ENCODE peak calls at places on chromosomes 4 and X, in five cellular contexts. One of them, this sample, is unnamed.
A peak's percentile ranks its signal among the peaks of the same experiment; 100 is the strongest.

GRCh38 chr4:85672116-85672515 is 197.2 kb downstream of the ARHGAP24 start:
- DNase-seq in left lung: no peak
- DNase-seq in choroid plexus epithelial cell: no peak
- DNase-seq in GM13977: no peak
- DNase-seq in pancreas: no peak
- DNase-seq in this sample: no peak

GRCh38 chr4:24768006-24768405 is 27.4 kb upstream of the SOD3 start:
- DNase-seq in choroid plexus epithelial cell: no peak
- DNase-seq in left lung: no peak
- DNase-seq in GM13977: no peak
- DNase-seq in pancreas: no peak
- DNase-seq in this sample: no peak

GRCh38 chrX:103754401-103754800 is 22.2 kb upstream of the PLP1 start:
- DNase-seq in GM13977: no peak
- DNase-seq in choroid plexus epithelial cell: no peak
- DNase-seq in pancreas: no peak
- DNase-seq in left lung: no peak
- DNase-seq in this sample: no peak

GRCh38 chrX:119482497-119483480 is 14.5 kb downstream of the SLC25A5 start:
- DNase-seq in left lung: peak; percentile 71
- DNase-seq in GM13977: peak; percentile 71
- DNase-seq in choroid plexus epithelial cell: peak; percentile 56
- DNase-seq in pancreas: peak; percentile 74
- DNase-seq in this sample: peak; percentile 43

GRCh38 chr4:132417220-132417619 is 731.9 kb upstream of the PCDH10 start:
- DNase-seq in GM13977: no peak
- DNase-seq in left lung: no peak
- DNase-seq in pancreas: no peak
- DNase-seq in choroid plexus epithelial cell: no peak
- DNase-seq in this sample: no peak

GRCh38 chrX:40278340-40279090 is 180.8 kb upstream of the BCOR start:
- DNase-seq in left lung: no peak
- DNase-seq in pancreas: no peak
- DNase-seq in choroid plexus epithelial cell: peak; percentile 28
- DNase-seq in GM13977: no peak
- DNase-seq in this sample: no peak

GRCh38 chrX:112083624-112084326 is 1.2 kb upstream of the TRPC5 start:
- DNase-seq in GM13977: no peak
- DNase-seq in choroid plexus epithelial cell: no peak
- DNase-seq in left lung: no peak
- DNase-seq in pancreas: no peak
- DNase-seq in this sample: no peak

GRCh38 chr4:10965196-10965595 is 280.6 kb upstream of the CLNK start:
- DNase-seq in pancreas: no peak
- DNase-seq in left lung: no peak
- DNase-seq in GM13977: no peak
- DNase-seq in choroid plexus epithelial cell: peak; percentile 4
- DNase-seq in this sample: no peak

GRCh38 chr4:7638984-7639789 is 204.5 kb upstream of the PSAPL1 start:
- DNase-seq in pancreas: no peak
- DNase-seq in choroid plexus epithelial cell: no peak
- DNase-seq in left lung: peak; percentile 62
- DNase-seq in GM13977: no peak
- DNase-seq in this sample: no peak

GRCh38 chrX:134419784-134420183 is 40.2 kb upstream of the HPRT1 start:
- DNase-seq in left lung: no peak
- DNase-seq in GM13977: no peak
- DNase-seq in pancreas: no peak
- DNase-seq in choroid plexus epithelial cell: no peak
- DNase-seq in this sample: no peak

GRCh38 chr4:3406431-3406830 is 35.3 kb upstream of the HGFAC start:
- DNase-seq in choroid plexus epithelial cell: no peak
- DNase-seq in pancreas: no peak
- DNase-seq in left lung: no peak
- DNase-seq in GM13977: no peak
- DNase-seq in this sample: no peak

GRCh38 chr4:140925417-140925816 is 169.2 kb upstream of the TBC1D9 start:
- DNase-seq in pancreas: no peak
- DNase-seq in GM13977: no peak
- DNase-seq in left lung: no peak
- DNase-seq in choroid plexus epithelial cell: no peak
- DNase-seq in this sample: no peak

GRCh38 chr4:110636231-110636676 is 13.4 kb upstream of the PITX2 start:
- DNase-seq in pancreas: no peak
- DNase-seq in choroid plexus epithelial cell: no peak
- DNase-seq in GM13977: peak; percentile 29
- DNase-seq in left lung: no peak
- DNase-seq in this sample: no peak

GRCh38 chrX:39907964-39908616 is 189.7 kb downstream of the BCOR start:
- DNase-seq in choroid plexus epithelial cell: peak; percentile 82
- DNase-seq in pancreas: peak; percentile 49
- DNase-seq in GM13977: peak; percentile 47
- DNase-seq in left lung: peak; percentile 70
- DNase-seq in this sample: peak; percentile 72

GRCh38 chrX:148784859-148785655 is 284.6 kb downstream of the AFF2 start:
- DNase-seq in choroid plexus epithelial cell: peak; percentile 1
- DNase-seq in GM13977: no peak
- DNase-seq in pancreas: no peak
- DNase-seq in left lung: no peak
- DNase-seq in this sample: no peak

GRCh38 chr4:7086384-7086783 is 18.5 kb upstream of the GRPEL1 start:
- DNase-seq in pancreas: no peak
- DNase-seq in choroid plexus epithelial cell: no peak
- DNase-seq in left lung: no peak
- DNase-seq in GM13977: no peak
- DNase-seq in this sample: no peak

GRCh38 chr4:117996891-117997290 is 37.4 kb upstream of the NDST3 start:
- DNase-seq in pancreas: no peak
- DNase-seq in left lung: no peak
- DNase-seq in GM13977: no peak
- DNase-seq in choroid plexus epithelial cell: no peak
- DNase-seq in this sample: no peak

GRCh38 chrX:46922601-46923000 is 10.4 kb downstream of the JADE3 start:
- DNase-seq in choroid plexus epithelial cell: no peak
- DNase-seq in GM13977: no peak
- DNase-seq in left lung: no peak
- DNase-seq in pancreas: no peak
- DNase-seq in this sample: no peak

GRCh38 chr4:48705609-48706008 is 74.5 kb downstream of the FRYL start:
- DNase-seq in GM13977: no peak
- DNase-seq in pancreas: no peak
- DNase-seq in left lung: no peak
- DNase-seq in choroid plexus epithelial cell: no peak
- DNase-seq in this sample: no peak

GRCh38 chr4:156109943-156110925 is 156.6 kb upstream of the CTSO start:
- DNase-seq in GM13977: no peak
- DNase-seq in choroid plexus epithelial cell: peak; percentile 70
- DNase-seq in pancreas: no peak
- DNase-seq in left lung: no peak
- DNase-seq in this sample: no peak

GRCh38 chr4:180116840-180117239 is 2126.4 kb upstream of the TENM3 start:
- DNase-seq in pancreas: no peak
- DNase-seq in left lung: no peak
- DNase-seq in GM13977: no peak
- DNase-seq in choroid plexus epithelial cell: no peak
- DNase-seq in this sample: no peak

GRCh38 chrX:13022926-13023325 is 21.5 kb downstream of the FAM9C start:
- DNase-seq in pancreas: no peak
- DNase-seq in choroid plexus epithelial cell: peak; percentile 23
- DNase-seq in GM13977: peak; percentile 50
- DNase-seq in left lung: no peak
- DNase-seq in this sample: no peak

GRCh38 chr4:158822348-158822747 is 53.5 kb downstream of the FNIP2 start:
- DNase-seq in pancreas: no peak
- DNase-seq in left lung: no peak
- DNase-seq in GM13977: no peak
- DNase-seq in choroid plexus epithelial cell: no peak
- DNase-seq in this sample: no peak

GRCh38 chr4:169397762-169398161 is 127.0 kb upstream of the SH3RF1 start:
- DNase-seq in GM13977: no peak
- DNase-seq in left lung: no peak
- DNase-seq in choroid plexus epithelial cell: peak; percentile 74
- DNase-seq in pancreas: no peak
- DNase-seq in this sample: no peak

GRCh38 chr4:169225058-169225751 is 45.6 kb downstream of the SH3RF1 start:
- DNase-seq in GM13977: no peak
- DNase-seq in left lung: no peak
- DNase-seq in pancreas: no peak
- DNase-seq in choroid plexus epithelial cell: peak; percentile 96
- DNase-seq in this sample: no peak

GRCh38 chr4:17810260-17811077 is at the start of the genes DCAF16 and NCAPG:
- DNase-seq in pancreas: peak; percentile 100
- DNase-seq in GM13977: peak; percentile 94
- DNase-seq in left lung: peak; percentile 100
- DNase-seq in choroid plexus epithelial cell: peak; percentile 100
- DNase-seq in this sample: peak; percentile 99

GRCh38 chr4:17811078-17811603 is 362 bp downstream of the NCAPG start:
- DNase-seq in GM13977: no peak
- DNase-seq in left lung: peak; percentile 47
- DNase-seq in choroid plexus epithelial cell: no peak
- DNase-seq in pancreas: no peak
- DNase-seq in this sample: no peak

GRCh38 chr4:17807446-17807845 is 3.1 kb downstream of the DCAF16 start:
- DNase-seq in GM13977: no peak
- DNase-seq in pancreas: no peak
- DNase-seq in choroid plexus epithelial cell: peak; percentile 53
- DNase-seq in left lung: no peak
- DNase-seq in this sample: no peak

GRCh38 chr4:17812125-17812524 is 1.3 kb downstream of the NCAPG start:
- DNase-seq in left lung: no peak
- DNase-seq in GM13977: no peak
- DNase-seq in choroid plexus epithelial cell: no peak
- DNase-seq in pancreas: no peak
- DNase-seq in this sample: no peak

DNA sequence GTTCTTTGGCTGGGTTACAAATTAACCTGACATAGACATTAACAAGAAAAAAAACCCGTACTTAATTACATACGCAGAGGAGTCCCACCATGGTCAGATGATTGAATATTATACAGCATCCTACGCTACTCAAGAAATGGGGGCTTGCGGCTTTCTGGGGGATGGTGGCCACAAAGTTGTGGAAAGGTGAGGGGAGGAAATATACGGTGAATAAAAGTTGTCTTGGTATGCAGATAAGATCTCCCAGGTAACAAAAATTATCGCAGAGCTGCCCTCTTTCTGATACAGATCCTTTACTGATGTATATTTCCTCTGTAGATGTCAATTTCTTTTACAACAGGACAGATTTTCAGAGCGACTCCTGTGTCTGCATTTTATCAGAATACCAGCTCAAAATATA is 890 bp downstream of the DCAF16 start:
- DNase-seq in choroid plexus epithelial cell: no peak
- DNase-seq in GM13977: no peak
- DNase-seq in pancreas: no peak
- DNase-seq in left lung: no peak
- DNase-seq in this sample: no peak
- TF ChIP-seq CTCF in choroid plexus epithelial cell: no peak
- TF ChIP-seq CTCF in GM13977: no peak
- TF ChIP-seq CTCF in pancreas: no peak
- TF ChIP-seq CTCF in left lung: no peak
- TF ChIP-seq CTCF in this sample: no peak

DNA sequence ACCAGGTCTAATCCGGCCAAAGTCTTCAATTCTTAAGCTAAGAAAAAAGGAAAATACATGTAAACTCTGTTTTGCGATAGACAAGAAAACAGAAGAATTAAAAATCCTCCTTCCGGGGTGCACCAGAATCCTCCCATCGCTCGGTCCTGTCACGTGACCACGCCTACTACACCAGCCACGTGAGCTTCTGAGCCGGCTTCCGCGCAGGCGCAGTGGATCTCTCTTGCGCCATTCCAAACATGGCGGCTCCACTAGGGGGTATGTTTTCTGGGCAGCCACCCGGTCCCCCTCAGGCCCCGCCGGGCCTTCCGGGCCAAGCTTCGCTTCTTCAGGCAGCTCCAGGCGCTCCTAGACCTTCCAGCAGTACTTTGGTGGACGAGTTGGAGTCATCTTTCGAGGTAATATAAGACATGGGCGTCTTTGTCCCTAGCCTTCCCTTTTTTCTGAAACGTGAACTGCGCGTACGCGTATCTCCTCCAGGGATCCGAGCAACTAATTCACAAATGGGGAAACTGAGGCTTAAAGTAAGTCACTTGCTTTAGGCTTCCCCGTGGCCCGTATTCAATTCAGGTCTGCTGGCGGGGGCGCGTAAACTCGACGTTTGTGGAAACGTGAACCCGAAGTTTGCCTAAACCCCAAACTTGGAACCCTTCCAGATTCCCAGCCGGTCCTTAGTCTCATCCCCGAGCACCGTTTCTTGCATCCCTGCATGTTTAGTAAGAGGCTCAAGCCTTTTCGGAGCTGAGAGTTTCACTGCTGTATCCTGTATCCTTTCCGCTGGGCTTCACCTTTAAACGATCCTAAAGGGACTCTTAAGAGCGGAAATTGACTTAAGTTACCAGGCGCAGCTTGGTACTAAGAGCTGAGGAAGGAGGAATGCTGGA is at the start of gene MED28:
- DNase-seq in choroid plexus epithelial cell: peak; percentile 98
- DNase-seq in pancreas: peak; percentile 94
- DNase-seq in left lung: peak; percentile 97
- DNase-seq in GM13977: peak; percentile 94
- DNase-seq in this sample: peak; percentile 94
- TF ChIP-seq CTCF in choroid plexus epithelial cell: peak; percentile 1
- TF ChIP-seq CTCF in pancreas: no peak
- TF ChIP-seq CTCF in left lung: peak; percentile 12
- TF ChIP-seq CTCF in GM13977: no peak
- TF ChIP-seq CTCF in this sample: no peak

GRCh38 chrX:42678133-42678532 is 99.8 kb downstream of the PPP1R2C start:
- DNase-seq in GM13977: no peak
- DNase-seq in choroid plexus epithelial cell: peak; percentile 42
- DNase-seq in left lung: no peak
- DNase-seq in pancreas: peak; percentile 12
- DNase-seq in this sample: no peak
- TF ChIP-seq CTCF in GM13977: no peak
- TF ChIP-seq CTCF in choroid plexus epithelial cell: peak; percentile 30
- TF ChIP-seq CTCF in left lung: no peak
- TF ChIP-seq CTCF in pancreas: no peak
- TF ChIP-seq CTCF in this sample: no peak

DNA sequence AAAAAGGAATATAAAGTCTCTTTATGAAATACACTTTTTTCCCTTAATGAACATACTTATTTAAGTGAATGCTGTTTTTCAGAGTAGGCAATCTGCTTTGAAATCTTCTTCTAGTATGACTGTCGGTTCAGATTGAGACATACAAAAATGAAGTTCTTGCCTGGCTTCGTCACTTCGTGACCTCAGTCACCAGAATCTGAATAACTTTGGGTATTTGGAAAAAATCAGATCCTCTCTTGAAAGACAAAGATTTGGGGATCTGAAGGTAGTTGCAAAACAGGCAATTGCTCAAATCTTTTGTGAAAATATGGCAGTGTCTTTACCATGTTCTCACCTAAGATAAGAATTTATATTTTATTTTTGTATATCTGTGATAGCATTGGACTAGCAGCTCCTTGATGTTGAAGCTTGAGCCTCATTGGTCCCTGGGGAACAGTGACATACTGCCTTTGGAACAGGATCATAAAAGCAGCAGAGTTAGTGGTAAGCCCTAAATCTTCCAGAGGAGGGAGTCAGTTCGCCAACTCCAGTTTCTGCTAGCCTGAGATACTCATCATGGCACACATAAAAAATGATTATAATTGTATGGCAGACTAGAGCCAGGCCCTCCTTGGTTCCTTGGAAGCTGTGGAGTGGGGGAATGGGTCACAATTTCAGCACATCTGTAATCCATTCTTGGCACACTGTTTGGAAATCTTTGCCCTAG is 4.9 kb downstream of the ARFIP1 start:
- DNase-seq in pancreas: no peak
- DNase-seq in left lung: no peak
- DNase-seq in choroid plexus epithelial cell: peak; percentile 59
- DNase-seq in GM13977: no peak
- DNase-seq in this sample: no peak
- TF ChIP-seq CTCF in pancreas: no peak
- TF ChIP-seq CTCF in left lung: no peak
- TF ChIP-seq CTCF in choroid plexus epithelial cell: peak; percentile 42
- TF ChIP-seq CTCF in GM13977: peak; percentile 13
- TF ChIP-seq CTCF in this sample: no peak

This sample was measured in ovary.